ENCODE peak calls at places on chromosomes 7 and 10, in eight cellular contexts. M is PC-3, Z is stomach, C is GM23248, F is heart right ventricle, I is IMR-90, O is A549, V is fibroblast of lung. L is an unnamed sample.
A peak's percentile ranks its signal among the peaks of the same experiment; 100 is the strongest.

GRCh38 chr7:66075590-66076458 is at the start of gene ASL:
- DNase-seq in F (peak; percentile 95), C (peak; percentile 98), O (peak; percentile 89), Z (peak; percentile 97), I (peak; percentile 86), V (peak; percentile 85), M (peak; percentile 94), L (peak; percentile 98)

GRCh38 chr10:90125966-90126600 is 424.7 kb downstream of the KIF20B start:
- DNase-seq in Z (no peak), I (no peak), F (no peak), M (no peak), V (peak; percentile 78), C (no peak), O (no peak), L (no peak)

GRCh38 chr7:81845628-81846259 is 75.9 kb upstream of the HGF start:
- DNase-seq in M (no peak), F (no peak), I (peak; percentile 25), C (peak; percentile 50), Z (no peak), V (peak; percentile 24), O (no peak), L (no peak)

GRCh38 chr10:49153971-49154370 is 20.1 kb upstream of the FAM170B start:
- DNase-seq in O (no peak), I (peak; percentile 79), F (no peak), Z (no peak), C (peak; percentile 87), V (peak; percentile 22), M (no peak), L (no peak)

GRCh38 chr7:15143936-15144335 is 241.4 kb upstream of the DGKB start:
- DNase-seq in F (no peak), C (no peak), M (peak; percentile 21), I (no peak), O (no peak), V (no peak), Z (no peak), L (no peak)

GRCh38 chr7:151382079-151382885 is 27.6 kb downstream of the WDR86 start:
- DNase-seq in Z (no peak), V (no peak), F (no peak), I (no peak), C (no peak), O (no peak), M (no peak), L (no peak)

GRCh38 chr7:32154797-32155196 is 84.6 kb upstream of the PDE1C start:
- DNase-seq in F (peak; percentile 67), M (no peak), Z (peak; percentile 31), V (peak; percentile 31), C (peak; percentile 81), O (no peak), I (peak; percentile 36), L (peak; percentile 88)

GRCh38 chr7:106256137-106256536 is 28.6 kb downstream of the NAMPT start:
- DNase-seq in O (no peak), V (no peak), C (no peak), Z (no peak), M (no peak), F (no peak), I (no peak), L (no peak)

GRCh38 chr10:3406556-3406955 is 234.0 kb upstream of the PITRM1 start:
- DNase-seq in I (no peak), Z (no peak), M (no peak), F (no peak), V (no peak), O (no peak), C (no peak), L (no peak)

GRCh38 chr10:85145966-85146365 is 817.6 kb downstream of the CCSER2 start:
- DNase-seq in F (no peak), Z (no peak), I (no peak), V (no peak), C (no peak), M (no peak), O (no peak), L (no peak)

GRCh38 chr10:85152488-85152887 is 824.1 kb downstream of the CCSER2 start:
- DNase-seq in V (no peak), C (no peak), F (no peak), Z (no peak), M (no peak), I (no peak), O (no peak), L (no peak)

GRCh38 chr10:85147346-85148250 is 819.2 kb downstream of the CCSER2 start:
- DNase-seq in I (no peak), F (no peak), O (no peak), M (no peak), C (no peak), V (no peak), Z (no peak), L (no peak)

GRCh38 chr10:85151506-85151905 is 823.1 kb downstream of the CCSER2 start:
- DNase-seq in O (no peak), I (no peak), Z (no peak), F (no peak), M (no peak), C (no peak), V (no peak), L (no peak)

GRCh38 chr10:85148693-85149640 is 820.6 kb downstream of the CCSER2 start:
- DNase-seq in I (no peak), M (no peak), V (no peak), O (no peak), C (no peak), F (no peak), Z (no peak), L (no peak)
- H3K4me1 ChIP-seq in I (no peaks in the 10 kb centered on the region), M (no peaks in the 10 kb centered on the region), V (no peaks in the 10 kb centered on the region), O (no peaks in the 10 kb centered on the region), C (no peaks in the 10 kb centered on the region), F (no peaks in the 10 kb centered on the region), Z (no peaks in the 10 kb centered on the region), L (no peaks in the 10 kb centered on the region)

DNA sequence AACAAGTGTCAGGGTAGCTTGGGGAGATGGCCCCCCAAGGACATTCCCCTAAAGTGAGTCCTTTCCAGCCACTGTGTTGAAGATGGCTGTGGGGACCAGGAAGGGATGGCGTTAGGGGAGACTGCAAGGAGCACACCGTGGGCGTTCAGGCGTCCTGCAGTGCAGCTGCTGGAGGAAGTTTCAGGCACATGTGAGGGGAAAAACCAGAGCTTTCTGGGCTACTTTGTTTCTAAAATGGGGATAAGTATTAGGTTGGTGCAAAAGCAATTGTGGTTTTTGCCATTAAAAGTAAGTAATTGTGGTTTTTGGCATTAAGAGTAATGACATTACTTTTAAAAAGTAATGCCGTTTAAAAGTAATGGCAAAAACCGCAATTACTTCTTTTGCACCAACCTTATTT is 14.3 kb downstream of the PRF1 start:
- DNase-seq in M (no peak), F (no peak), V (no peak), I (no peak), Z (peak; percentile 14), O (no peak), C (no peak), L (no peak)
- H3K4me1 ChIP-seq in M (peaks cover 5% of the 10 kb centered on the region), F (peaks cover 26% of the 10 kb centered on the region), V (no peaks in the 10 kb centered on the region), I (peaks cover 3% of the 10 kb centered on the region), Z (peaks cover 15% of the 10 kb centered on the region), O (no peaks in the 10 kb centered on the region), C (no peaks in the 10 kb centered on the region), L (peaks cover 13% of the 10 kb centered on the region)

GRCh38 chr7:149126662-149127321 is 668 bp upstream of the ZNF425 start:
- DNase-seq in O (peak; percentile 62), F (peak; percentile 65), Z (peak; percentile 46), C (peak; percentile 59), I (peak; percentile 7), M (peak; percentile 28), V (no peak), L (peak; percentile 86)
- H3K4me1 ChIP-seq in O (peaks cover 14% of the 10 kb centered on the region), F (peaks cover 7% of the 10 kb centered on the region), Z (peaks cover 11% of the 10 kb centered on the region), C (peaks cover 15% of the 10 kb centered on the region), I (peaks cover 3% of the 10 kb centered on the region), M (peaks cover 5% of the 10 kb centered on the region), V (no peaks in the 10 kb centered on the region), L (no peaks in the 10 kb centered on the region)

GRCh38 chr10:95277201-95277570 is 13.6 kb downstream of the PDLIM1 start:
- DNase-seq in F (no peak), I (no peak), C (no peak), O (no peak), Z (no peak), M (no peak), V (no peak), L (no peak)
- H3K4me1 ChIP-seq in F (peaks cover 81% of the 10 kb centered on the region), I (peaks cover 38% of the 10 kb centered on the region), C (peaks cover 67% of the 10 kb centered on the region), O (peaks cover 98% of the 10 kb centered on the region), Z (peaks cover 47% of the 10 kb centered on the region), M (peaks cover 38% of the 10 kb centered on the region), V (peaks cover 38% of the 10 kb centered on the region), L (peaks cover 30% of the 10 kb centered on the region)

DNA sequence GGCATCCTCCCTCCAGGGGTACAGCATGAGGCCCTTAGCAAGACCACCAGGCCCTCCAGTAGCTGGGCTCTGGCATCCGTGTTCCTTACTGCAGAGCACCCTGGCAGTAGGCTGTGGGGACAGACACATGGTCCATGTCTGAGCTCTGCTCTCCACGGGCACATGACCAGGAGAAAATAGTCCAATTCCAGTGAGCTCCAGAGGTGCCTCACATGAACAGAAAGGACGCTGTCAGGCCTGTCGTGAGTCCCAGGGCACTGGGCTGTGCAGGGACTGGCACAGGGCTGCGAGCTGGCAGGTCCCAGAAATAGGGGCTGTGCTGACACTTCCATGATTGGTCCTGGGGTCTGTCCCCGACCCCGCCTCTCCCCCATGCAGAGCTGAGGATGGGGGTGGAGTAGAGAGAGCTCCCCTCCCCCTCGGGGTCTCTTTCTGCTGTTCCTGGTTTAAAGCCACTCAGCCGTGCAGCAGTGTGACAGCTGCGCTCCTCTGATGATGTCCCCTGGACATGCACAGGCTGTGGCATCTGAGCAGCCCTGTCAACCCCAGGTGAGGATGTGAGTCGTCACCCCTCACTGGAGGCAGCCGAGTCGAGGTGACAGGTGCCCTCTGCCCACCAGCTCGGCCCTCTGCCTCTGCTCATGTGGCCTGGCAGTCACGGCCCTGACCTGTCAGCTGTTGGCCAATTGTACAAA is 25.2 kb upstream of the ZNF488 start:
- DNase-seq in I (no peak), F (no peak), M (no peak), O (no peak), Z (no peak), C (no peak), V (no peak), L (peak; percentile 21)
- H3K4me1 ChIP-seq in I (peaks cover 9% of the 10 kb centered on the region), F (no peaks in the 10 kb centered on the region), M (peaks cover 41% of the 10 kb centered on the region), O (peaks cover 53% of the 10 kb centered on the region), Z (no peaks in the 10 kb centered on the region), C (peaks cover 13% of the 10 kb centered on the region), V (no peaks in the 10 kb centered on the region), L (no peaks in the 10 kb centered on the region)

GRCh38 chr10:71250405-71250804 is 38.0 kb downstream of the UNC5B start:
- DNase-seq in O (no peak), V (no peak), Z (no peak), I (no peak), F (no peak), C (no peak), M (no peak), L (no peak)
- H3K4me1 ChIP-seq in O (peaks cover 8% of the 10 kb centered on the region), V (peaks cover 8% of the 10 kb centered on the region), Z (peaks cover 64% of the 10 kb centered on the region), I (peaks cover 14% of the 10 kb centered on the region), F (peaks cover 78% of the 10 kb centered on the region), C (peaks cover 6% of the 10 kb centered on the region), M (peaks cover 11% of the 10 kb centered on the region), L (peaks cover 25% of the 10 kb centered on the region)

L was measured in right cardiac atrium.